ENCODE peak calls at places on chromosomes 16 and 17, in six cellular contexts. J is K562, U is GM12878, D is A549, Y is endothelial cell of umbilical vein, O is HepG2. M is an unnamed sample.

GRCh38 chr17:42950044-42950783 is 14.0 kb downstream of the AARSD1 start:
- DNase-seq in J (no peak), U (no peak), D (no peak), Y (no peak), O (no peak), M (no peak)

GRCh38 chr17:59521465-59522126 is 43.8 kb upstream of the DHX40 start:
- DNase-seq in J (peak; percentile 85), U (peak; percentile 19), D (peak; percentile 88), Y (peak; percentile 72), O (peak; percentile 74), M (peak; percentile 65)

GRCh38 chr17:78127240-78127887 is 1.2 kb downstream of the TMC6 start:
- DNase-seq in J (peak; percentile 76), U (no peak), D (no peak), Y (no peak), O (peak; percentile 93), M (peak; percentile 91)

GRCh38 chr17:43444223-43445008 is 39.4 kb upstream of the DHX8 start:
- DNase-seq in J (no peak), U (no peak), D (no peak), Y (no peak), O (no peak), M (no peak)

GRCh38 chr16:5709889-5710288 is 612.3 kb upstream of the EEF2KMT start:
- DNase-seq in J (no peak), U (no peak), D (no peak), Y (no peak), O (no peak), M (peak; percentile 28)

GRCh38 chr16:81626181-81626674 is 152.9 kb upstream of the PLCG2 start:
- DNase-seq in J (no peak), U (no peak), D (no peak), Y (no peak), O (no peak), M (no peak)

GRCh38 chr17:29127840-29128239 is 52.4 kb downstream of the MYO18A start:
- DNase-seq in J (no peak), U (no peak), D (no peak), Y (no peak), O (no peak), M (no peak)

GRCh38 chr16:74291577-74292208 is 4.9 kb upstream of the PSMD7 start:
- DNase-seq in J (no peak), U (no peak), D (no peak), Y (no peak), O (no peak), M (no peak)

GRCh38 chr17:64938925-64939474 is 19.7 kb upstream of the LRRC37A3 start:
- DNase-seq in J (peak; percentile 82), U (no peak), D (peak; percentile 54), Y (peak; percentile 42), O (peak; percentile 58), M (peak; percentile 64)

GRCh38 chr17:13797863-13798262 is 196.1 kb upstream of the HS3ST3A1 start:
- DNase-seq in J (no peak), U (no peak), D (no peak), Y (no peak), O (no peak), M (no peak)

GRCh38 chr17:13793951-13794350 is 192.2 kb upstream of the HS3ST3A1 start:
- DNase-seq in J (no peak), U (no peak), D (no peak), Y (no peak), O (no peak), M (no peak)

GRCh38 chr17:13787636-13788035 is 185.9 kb upstream of the HS3ST3A1 start:
- DNase-seq in J (no peak), U (no peak), D (no peak), Y (no peak), O (no peak), M (no peak)

GRCh38 chr17:13788385-13788784 is 186.7 kb upstream of the HS3ST3A1 start:
- DNase-seq in J (no peak), U (no peak), D (no peak), Y (no peak), O (no peak), M (no peak)

GRCh38 chr17:13792314-13792713 is 190.6 kb upstream of the HS3ST3A1 start:
- DNase-seq in J (no peak), U (no peak), D (no peak), Y (no peak), O (no peak), M (no peak)
- TF ChIP-seq CTCF in J (no peak), U (no peak), D (no peak), Y (no peak), O (no peak), M (no peak)

DNA sequence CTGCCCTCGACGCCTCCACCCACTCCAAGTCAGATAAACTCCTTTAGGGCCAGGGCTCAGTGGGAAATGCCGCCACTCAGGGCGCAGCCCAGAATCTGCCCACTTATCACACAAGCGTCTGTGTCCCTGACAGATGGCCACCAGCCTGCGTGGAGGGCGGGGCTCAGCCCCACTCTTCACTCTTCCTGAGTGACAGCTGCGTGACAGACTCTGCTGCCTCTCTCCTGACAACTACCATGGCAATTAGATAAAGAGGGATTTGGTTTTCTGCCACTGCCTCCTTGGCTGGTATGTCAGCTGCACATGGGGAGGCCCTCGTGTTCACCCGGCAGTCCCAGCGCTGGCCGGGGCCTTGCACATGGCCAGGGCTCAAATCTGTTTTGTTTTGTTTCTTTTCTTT is 96.2 kb downstream of the RTN4RL1 start:
- DNase-seq in J (no peak), U (no peak), D (no peak), Y (no peak), O (no peak), M (no peak)
- TF ChIP-seq MYC in J (no peak), U (no peak), D (no peak), Y (no peak), O (no peak), M (no peak)

GRCh38 chr16:27234171-27234570 is 30.8 kb downstream of the KDM8 start:
- DNase-seq in J (no peak), U (no peak), D (no peak), Y (no peak), O (no peak), M (no peak)

GRCh38 chr16:27235938-27236245 is 32.6 kb downstream of the KDM8 start:
- DNase-seq in J (no peak), U (no peak), D (no peak), Y (no peak), O (no peak), M (no peak)

GRCh38 chr16:27236635-27237228 is 31.8 kb downstream of the NSMCE1 start:
- DNase-seq in J (no peak), U (no peak), D (no peak), Y (no peak), O (no peak), M (no peak)

GRCh38 chr16:27234603-27235002 is 31.3 kb downstream of the KDM8 start:
- DNase-seq in J (no peak), U (no peak), D (no peak), Y (no peak), O (no peak), M (no peak)

GRCh38 chr16:27235055-27235937 is 32.0 kb downstream of the KDM8 start:
- DNase-seq in J (peak; percentile 80), U (peak; percentile 38), D (peak; percentile 40), Y (peak; percentile 96), O (peak; percentile 60), M (peak; percentile 75)
- TF ChIP-seq CTCF in J (peak; percentile 88), U (peak; percentile 95), D (peak; percentile 87), Y (peak; percentile 94), O (peak; percentile 85), M (peak; percentile 85)

GRCh38 chr17:31095239-31096105 is 695 bp downstream of the NF1 start:
- DNase-seq in J (peak; percentile 34), U (no peak), D (peak; percentile 60), Y (peak; percentile 47), O (peak; percentile 7), M (peak; percentile 66)
- TF ChIP-seq MYC in J (peak; percentile 25), U (no peak), D (no peak), Y (no peak), O (no peak), M (no peak)

DNA sequence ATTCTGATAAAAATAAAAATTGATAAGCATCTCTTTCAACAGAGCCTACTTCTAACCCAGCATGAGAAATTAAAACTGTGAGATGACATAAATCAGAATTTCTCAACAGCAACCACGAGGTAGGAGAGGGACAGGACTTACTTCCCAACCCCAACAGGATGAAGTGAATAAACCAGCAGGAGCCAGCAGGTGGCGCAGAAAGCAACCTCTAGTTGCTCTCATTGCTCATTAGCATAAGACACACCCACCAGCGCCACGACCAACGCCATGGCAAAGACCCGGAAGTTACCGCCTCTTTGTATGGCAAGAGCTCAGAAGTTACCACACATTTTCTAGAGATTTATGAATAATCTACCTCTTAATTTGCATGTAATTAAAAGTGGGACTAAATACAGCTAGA is 189.4 kb upstream of the CDH8 start:
- DNase-seq in J (peak; percentile 20), U (peak; percentile 24), D (peak; percentile 3), Y (no peak), O (peak; percentile 76), M (peak; percentile 90)
- TF ChIP-seq CTCF in J (peak; percentile 51), U (peak; percentile 46), D (peak; percentile 45), Y (no peak), O (peak; percentile 57), M (peak; percentile 74)

GRCh38 chr17:2331303-2331702 is 5.0 kb downstream of the TSR1 start:
- DNase-seq in J (no peak), U (no peak), D (no peak), Y (no peak), O (no peak), M (no peak)

GRCh38 chr17:2335726-2336214 is 487 bp downstream of the TSR1 start:
- DNase-seq in J (no peak), U (no peak), D (no peak), Y (no peak), O (no peak), M (peak; percentile 16)

GRCh38 chr17:2337811-2338657 is 733 bp downstream of the SGSM2 start:
- DNase-seq in J (peak; percentile 65), U (no peak), D (peak; percentile 91), Y (peak; percentile 73), O (peak; percentile 46), M (peak; percentile 68)

GRCh38 chr17:2336215-2337151 is at the start of gene TSR1:
- DNase-seq in J (peak; percentile 94), U (peak; percentile 55), D (peak; percentile 99), Y (peak; percentile 92), O (peak; percentile 87), M (peak; percentile 91)

DNA sequence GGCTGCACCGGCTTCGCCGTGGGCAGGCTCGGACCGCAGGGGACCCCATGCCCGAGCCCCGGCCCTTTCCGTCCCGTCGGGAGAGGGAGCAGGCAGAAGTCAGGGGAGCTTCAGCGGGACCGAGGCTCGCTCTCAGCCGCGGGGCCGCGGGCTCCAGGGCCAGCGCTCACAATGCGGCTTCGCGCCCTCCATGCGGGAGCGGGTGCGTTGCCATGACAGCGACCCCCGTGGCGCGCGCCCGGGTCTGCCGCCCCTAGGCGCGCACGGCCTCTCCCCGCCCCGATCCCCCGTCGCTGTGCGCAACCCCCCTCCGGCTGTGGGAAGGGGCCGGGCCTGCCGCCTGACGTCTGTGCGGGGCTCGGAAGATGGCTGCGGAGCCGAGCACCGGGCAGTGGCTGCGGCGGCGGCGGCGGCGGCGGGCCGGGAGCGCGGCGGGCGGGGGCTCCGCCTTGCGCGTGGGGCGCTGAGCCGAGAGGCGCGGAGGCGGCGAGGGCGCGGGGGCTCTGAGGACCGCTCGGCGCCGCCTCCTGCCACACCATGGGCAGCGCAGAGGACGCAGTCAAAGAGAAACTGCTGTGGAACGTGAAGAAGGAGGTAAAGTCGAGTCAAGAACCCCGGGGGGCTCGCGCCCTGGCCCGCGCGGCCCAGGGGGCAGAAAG is at the start of gene SGSM2:
- DNase-seq in J (peak; percentile 73), U (no peak), D (peak; percentile 75), Y (peak; percentile 57), O (peak; percentile 42), M (peak; percentile 70)
- TF ChIP-seq MYC in J (no peak), U (no peak), D (no peak), Y (no peak), O (no peak), M (no peak)